ENCODE peak calls at places on chromosomes 7 and 10, in five cellular contexts. D is PC-3, N is HepG2, O is dorsolateral prefrontal cortex, Y is hepatocyte. C is an unnamed sample.

GRCh38 chr7:43872401-43873165 is 3.3 kb upstream of the MRPS24 start:
- DNase-seq in D (peak; percentile 91), N (no peak), O (no peak), Y (peak; percentile 77), C (peak; percentile 35)

GRCh38 chr7:135774284-135774683 is 25.7 kb upstream of the FAM180A start:
- DNase-seq in D (peak; percentile 61), N (peak; percentile 14), O (no peak), Y (peak; percentile 63), C (no peak)

GRCh38 chr7:106041140-106041717 is 70.9 kb downstream of the SYPL1 start:
- DNase-seq in D (peak; percentile 79), N (peak; percentile 50), O (no peak), Y (peak; percentile 65), C (no peak)

GRCh38 chr7:23100697-23101096 is 4.9 kb upstream of the KLHL7 start:
- DNase-seq in D (no peak), N (peak; percentile 28), O (no peak), Y (peak; percentile 15), C (no peak)

GRCh38 chr10:44752451-44753441 is 158.4 kb upstream of the TMEM72 start:
- DNase-seq in D (peak; percentile 98), N (no peak), O (no peak), Y (no peak), C (no peak)

GRCh38 chr10:60480865-60481563 is 91.3 kb upstream of the ANK3 start:
- DNase-seq in D (peak; percentile 100), N (no peak), O (peak; percentile 36), Y (peak; percentile 60), C (no peak)

GRCh38 chr10:78529262-78529661 is 495.6 kb downstream of the RPS24 start:
- DNase-seq in D (no peak), N (no peak), O (no peak), Y (no peak), C (no peak)

GRCh38 chr10:5731559-5731958 is 46.9 kb downstream of the TASOR2 start:
- DNase-seq in D (no peak), N (no peak), O (no peak), Y (no peak), C (no peak)

GRCh38 chr10:125057158-125058001 is 103.0 kb downstream of the CTBP2 start:
- DNase-seq in D (no peak), N (no peak), O (peak; percentile 88), Y (peak; percentile 57), C (no peak)

GRCh38 chr7:112481833-112482669 is 1.3 kb downstream of the LSMEM1 start:
- DNase-seq in D (peak; percentile 85), N (no peak), O (no peak), Y (peak; percentile 48), C (no peak)

GRCh38 chr10:60955957-60956425 is 12.0 kb upstream of the RHOBTB1 start:
- DNase-seq in D (peak; percentile 97), N (peak; percentile 81), O (no peak), Y (peak; percentile 30), C (no peak)

DNA sequence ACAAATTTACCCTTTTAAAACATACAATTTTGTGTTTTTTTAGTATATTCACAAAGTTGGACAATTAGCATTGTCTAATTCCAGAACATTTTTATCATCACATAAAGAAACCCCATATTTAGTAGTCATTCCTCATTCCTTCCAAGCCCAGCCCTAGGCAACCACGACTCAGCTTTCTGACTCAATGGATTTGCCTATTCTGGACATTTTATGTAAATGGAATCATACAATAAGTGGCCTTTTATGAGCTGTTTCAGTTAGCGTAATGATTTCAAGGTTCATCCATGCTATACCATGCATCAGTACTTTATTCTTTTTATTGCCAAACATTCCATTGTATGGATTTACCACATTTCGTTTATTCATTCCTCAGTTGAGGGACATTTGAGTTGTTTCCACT is 249.2 kb downstream of the DYNC1I1 start:
- DNase-seq in D (peak; percentile 34), N (no peak), O (no peak), Y (no peak), C (no peak)
- TF ChIP-seq CTCF in D (no peak), N (no peak), O (no peak), Y (no peak), C (no peak)

GRCh38 chr7:37482953-37483352 is 34.3 kb upstream of the ELMO1 start:
- DNase-seq in D (no peak), N (no peak), O (no peak), Y (no peak), C (no peak)

GRCh38 chr7:37481722-37482288 is 33.1 kb upstream of the ELMO1 start:
- DNase-seq in D (no peak), N (no peak), O (no peak), Y (no peak), C (no peak)

GRCh38 chr7:37481154-37481553 is 32.5 kb upstream of the ELMO1 start:
- DNase-seq in D (no peak), N (no peak), O (no peak), Y (no peak), C (no peak)

GRCh38 chr7:37482505-37482904 is 33.8 kb upstream of the ELMO1 start:
- DNase-seq in D (no peak), N (no peak), O (no peak), Y (no peak), C (no peak)

DNA sequence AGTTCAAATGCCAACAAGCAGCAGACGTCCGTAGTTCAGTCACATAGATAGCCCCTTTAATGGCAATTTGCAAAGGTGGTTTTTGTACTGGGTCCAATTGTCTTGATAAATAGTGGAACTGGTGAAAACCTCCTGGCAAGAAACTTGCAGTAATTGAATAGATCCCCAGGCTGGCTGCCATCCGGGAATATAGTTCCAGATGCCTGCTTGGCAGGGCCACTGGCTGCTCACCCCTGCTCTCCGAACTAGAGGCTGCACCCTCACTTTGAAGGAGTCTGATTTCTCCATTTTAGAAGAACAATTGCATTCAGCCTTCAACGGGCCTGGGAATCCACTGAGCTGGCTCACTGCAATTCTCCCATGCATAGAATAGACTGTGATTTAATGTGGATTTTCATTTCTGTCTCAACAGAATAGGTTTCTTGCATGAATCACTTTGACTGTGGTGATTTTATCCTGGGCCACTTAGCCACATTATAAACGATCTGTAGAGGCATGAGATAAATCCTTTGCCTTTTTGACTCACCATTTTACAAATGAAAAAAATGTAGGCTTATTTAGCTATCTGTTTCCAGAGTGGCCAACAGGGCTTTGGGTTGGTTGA is 35.9 kb upstream of the ELMO1 start:
- DNase-seq in D (no peak), N (no peak), O (no peak), Y (no peak), C (no peak)
- TF ChIP-seq CTCF in D (no peak), N (no peak), O (no peak), Y (no peak), C (no peak)

GRCh38 chr10:75261813-75262725 is 26.3 kb upstream of the COMTD1 start:
- DNase-seq in D (peak; percentile 87), N (peak; percentile 24), O (no peak), Y (peak; percentile 59), C (no peak)
- TF ChIP-seq CTCF in D (no peak), N (peak; percentile 37), O (no peak), Y (no peak), C (no peak)

DNA sequence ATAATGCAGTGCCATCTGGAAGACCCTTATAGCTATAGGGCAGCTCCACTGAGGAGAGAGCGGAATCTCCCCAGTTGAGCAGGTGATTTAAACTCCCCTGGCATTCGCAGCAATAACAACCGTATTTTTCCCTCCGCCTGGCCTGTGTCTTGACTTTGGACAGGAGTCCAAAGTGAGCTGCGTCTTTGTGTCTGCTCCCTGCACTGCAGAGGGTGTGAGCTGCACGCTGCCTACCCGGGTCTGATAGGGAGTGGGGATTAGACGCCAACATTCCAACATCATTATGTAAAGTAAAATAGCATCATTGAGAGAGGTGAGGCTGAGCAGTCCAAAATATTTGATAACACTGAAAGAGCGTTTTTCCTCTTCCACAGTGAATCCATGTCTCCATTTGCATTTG is 68.5 kb downstream of the CELF2 start:
- DNase-seq in D (no peak), N (no peak), O (no peak), Y (peak; percentile 65), C (no peak)
- TF ChIP-seq CTCF in D (no peak), N (no peak), O (no peak), Y (no peak), C (no peak)

C was measured in omental fat pad.